ENCODE peak calls at places on chromosomes 16 and 17, in eight cellular contexts. N, A, F, D, P, C, B and Y are unnamed samples.
A peak's percentile ranks its signal among the peaks of the same experiment; 100 is the strongest.

GRCh38 chr17:28888832-28889231 is 8.7 kb downstream of the FLOT2 start:
- DNase-seq in N (no peak), A (no peak), F (no peak), D (no peak), P (no peak), C (no peak), B (no peak), Y (no peak)

GRCh38 chr17:12591336-12591735 is 74.4 kb upstream of the MYOCD start:
- DNase-seq in N (no peak), A (peak; percentile 15), F (no peak), D (no peak), P (no peak), C (no peak), B (no peak), Y (no peak)

GRCh38 chr16:29837833-29838232 is 17.6 kb downstream of the MVP start:
- DNase-seq in N (no peak), A (no peak), F (no peak), D (no peak), P (no peak), C (no peak), B (no peak), Y (no peak)

GRCh38 chr16:56192644-56192960 is 1.3 kb downstream of the GNAO1 start:
- DNase-seq in N (no peak), A (no peak), F (no peak), D (no peak), P (no peak), C (no peak), B (no peak), Y (no peak)

GRCh38 chr17:62627219-62627903 is at the start of gene MRC2:
- DNase-seq in N (no peak), A (peak; percentile 89), F (peak; percentile 50), D (no peak), P (peak; percentile 83), C (no peak), B (no peak), Y (no peak)

GRCh38 chr17:37280841-37281240 is 94.9 kb upstream of the C17orf78 start:
- DNase-seq in N (no peak), A (no peak), F (no peak), D (no peak), P (no peak), C (no peak), B (no peak), Y (no peak)

GRCh38 chr17:50270430-50271172 is 3.7 kb upstream of the TMEM92 start:
- DNase-seq in N (no peak), A (peak; percentile 85), F (peak; percentile 4), D (no peak), P (no peak), C (no peak), B (no peak), Y (no peak)

GRCh38 chr17:69451416-69452394 is 37.2 kb downstream of the MAP2K6 start:
- DNase-seq in N (peak; percentile 66), A (no peak), F (no peak), D (no peak), P (no peak), C (no peak), B (no peak), Y (no peak)

GRCh38 chr16:57593021-57593420 is 35.4 kb upstream of the ADGRG1 start:
- DNase-seq in N (no peak), A (no peak), F (no peak), D (no peak), P (peak; percentile 11), C (no peak), B (no peak), Y (no peak)

GRCh38 chr16:74727903-74728302 is 27.2 kb upstream of the MLKL start:
- DNase-seq in N (no peak), A (no peak), F (no peak), D (no peak), P (no peak), C (no peak), B (no peak), Y (no peak)

GRCh38 chr17:19744922-19745757 is 3.0 kb downstream of the ALDH3A1 start:
- DNase-seq in N (peak; percentile 87), A (peak; percentile 73), F (peak; percentile 94), D (peak; percentile 86), P (peak; percentile 89), C (peak; percentile 86), B (peak; percentile 64), Y (peak; percentile 92)

GRCh38 chr17:8041249-8041928 is 2.5 kb downstream of the ALOX15B start:
- DNase-seq in N (peak; percentile 69), A (peak; percentile 77), F (peak; percentile 62), D (peak; percentile 61), P (no peak), C (peak; percentile 43), B (peak; percentile 17), Y (peak; percentile 58)

GRCh38 chr17:2177235-2177811 is 122.4 kb downstream of the HIC1 start:
- DNase-seq in N (no peak), A (peak; percentile 73), F (no peak), D (no peak), P (no peak), C (no peak), B (peak; percentile 2), Y (no peak)

GRCh38 chr17:17728550-17729251 is 47.4 kb downstream of the RAI1 start:
- DNase-seq in N (no peak), A (no peak), F (no peak), D (peak; percentile 73), P (no peak), C (no peak), B (no peak), Y (no peak)

GRCh38 chr17:27996157-27997043 is 46.1 kb upstream of the NLK start:
- DNase-seq in N (no peak), A (no peak), F (no peak), D (no peak), P (no peak), C (no peak), B (no peak), Y (peak; percentile 36)

GRCh38 chr16:16092925-16093624 is 130.2 kb downstream of the ABCC6 start:
- DNase-seq in N (no peak), A (peak; percentile 29), F (no peak), D (no peak), P (no peak), C (no peak), B (peak; percentile 81), Y (no peak)

GRCh38 chr17:65137076-65137935 is at the start of gene RGS9:
- DNase-seq in N (peak; percentile 87), A (peak; percentile 53), F (peak; percentile 75), D (peak; percentile 74), P (peak; percentile 86), C (peak; percentile 86), B (peak; percentile 91), Y (peak; percentile 77)

GRCh38 chr17:58617563-58617962 is 74.3 kb downstream of the TEX14 start:
- DNase-seq in N (peak; percentile 58), A (no peak), F (no peak), D (no peak), P (no peak), C (no peak), B (no peak), Y (no peak)

GRCh38 chr16:26742040-26742439 is 324.7 kb upstream of the C16orf82 start:
- DNase-seq in N (no peak), A (no peak), F (no peak), D (no peak), P (no peak), C (no peak), B (no peak), Y (no peak)

GRCh38 chr17:46063239-46063638 is 64.2 kb downstream of the STH start:
- DNase-seq in N (no peak), A (peak; percentile 74), F (no peak), D (no peak), P (no peak), C (no peak), B (no peak), Y (no peak)

GRCh38 chr17:17738901-17739300 is 57.6 kb downstream of the RAI1 start:
- DNase-seq in N (no peak), A (no peak), F (no peak), D (peak; percentile 61), P (no peak), C (no peak), B (no peak), Y (no peak)

GRCh38 chr17:5000237-5000639 is 2.5 kb downstream of the KIF1C start:
- DNase-seq in N (no peak), A (no peak), F (no peak), D (no peak), P (peak; percentile 89), C (no peak), B (no peak), Y (no peak)

GRCh38 chr17:44088254-44088653 is 17.7 kb downstream of the G6PC3 start:
- DNase-seq in N (no peak), A (no peak), F (no peak), D (no peak), P (no peak), C (no peak), B (no peak), Y (no peak)

GRCh38 chr17:4162775-4163498 is 19.9 kb downstream of the CYB5D2 start:
- DNase-seq in N (no peak), A (no peak), F (no peak), D (no peak), P (no peak), C (no peak), B (no peak), Y (no peak)